ENCODE peak calls at places on chromosomes 13 and 19, in six cellular contexts. R is upper lobe of left lung, D is cardiac muscle cell, J is AG09309, Y is psoas muscle, F is fibroblast of lung. Z is an unnamed sample.

GRCh38 chr13:98222081-98222554 is 45.0 kb upstream of the RNF113B start:
- DNase-seq in R (no peak), D (no peak), J (no peak), Y (no peak), F (peak; percentile 80), Z (no peak)

GRCh38 chr19:9819590-9819898 is 665 bp upstream of the FBXL12 start:
- DNase-seq in R (no peak), D (no peak), J (no peak), Y (no peak), F (no peak), Z (no peak)

GRCh38 chr19:44662686-44663085 is 8.6 kb upstream of the CEACAM19 start:
- DNase-seq in R (no peak), D (no peak), J (no peak), Y (no peak), F (peak; percentile 61), Z (no peak)

GRCh38 chr19:55366790-55367189 is 3.5 kb downstream of the IL11 start:
- DNase-seq in R (no peak), D (no peak), J (no peak), Y (no peak), F (no peak), Z (no peak)

GRCh38 chr13:43732726-43733125 is 54.0 kb downstream of the ENOX1 start:
- DNase-seq in R (no peak), D (no peak), J (no peak), Y (no peak), F (no peak), Z (no peak)

GRCh38 chr19:40147693-40148347 is 43.4 kb upstream of the MAP3K10 start:
- DNase-seq in R (no peak), D (no peak), J (peak; percentile 46), Y (no peak), F (peak; percentile 75), Z (peak; percentile 25)

GRCh38 chr13:77767413-77767812 is 69.9 kb downstream of the SLAIN1 start:
- DNase-seq in R (no peak), D (no peak), J (no peak), Y (no peak), F (no peak), Z (no peak)

GRCh38 chr13:25130944-25131343 is 35.0 kb downstream of the PABPC3 start:
- DNase-seq in R (no peak), D (no peak), J (no peak), Y (no peak), F (no peak), Z (no peak)

GRCh38 chr13:107900775-107901174 is 314.6 kb downstream of the LIG4 start:
- DNase-seq in R (no peak), D (no peak), J (no peak), Y (no peak), F (peak; percentile 69), Z (no peak)

GRCh38 chr19:46976845-46977320 is 42.8 kb upstream of the NPAS1 start:
- DNase-seq in R (no peak), D (peak; percentile 68), J (peak; percentile 52), Y (peak; percentile 69), F (peak; percentile 87), Z (peak; percentile 45)

GRCh38 chr13:105979586-105979985 is 555.9 kb downstream of the EFNB2 start:
- DNase-seq in R (no peak), D (peak; percentile 70), J (no peak), Y (no peak), F (no peak), Z (no peak)

GRCh38 chr13:111204438-111205177 is 89.5 kb downstream of the ARHGEF7 start:
- DNase-seq in R (peak; percentile 50), D (no peak), J (peak; percentile 56), Y (peak; percentile 75), F (peak; percentile 70), Z (no peak)

GRCh38 chr13:94705081-94705751 is 7.1 kb downstream of the SOX21 start:
- DNase-seq in R (peak; percentile 46), D (no peak), J (no peak), Y (no peak), F (no peak), Z (no peak)

GRCh38 chr19:40303765-40304164 is 18.6 kb upstream of the AKT2 start:
- DNase-seq in R (no peak), D (no peak), J (no peak), Y (no peak), F (no peak), Z (no peak)

GRCh38 chr13:93847162-93847561 is 620.6 kb downstream of the GPC6 start:
- DNase-seq in R (no peak), D (no peak), J (peak; percentile 43), Y (no peak), F (peak; percentile 88), Z (no peak)

DNA sequence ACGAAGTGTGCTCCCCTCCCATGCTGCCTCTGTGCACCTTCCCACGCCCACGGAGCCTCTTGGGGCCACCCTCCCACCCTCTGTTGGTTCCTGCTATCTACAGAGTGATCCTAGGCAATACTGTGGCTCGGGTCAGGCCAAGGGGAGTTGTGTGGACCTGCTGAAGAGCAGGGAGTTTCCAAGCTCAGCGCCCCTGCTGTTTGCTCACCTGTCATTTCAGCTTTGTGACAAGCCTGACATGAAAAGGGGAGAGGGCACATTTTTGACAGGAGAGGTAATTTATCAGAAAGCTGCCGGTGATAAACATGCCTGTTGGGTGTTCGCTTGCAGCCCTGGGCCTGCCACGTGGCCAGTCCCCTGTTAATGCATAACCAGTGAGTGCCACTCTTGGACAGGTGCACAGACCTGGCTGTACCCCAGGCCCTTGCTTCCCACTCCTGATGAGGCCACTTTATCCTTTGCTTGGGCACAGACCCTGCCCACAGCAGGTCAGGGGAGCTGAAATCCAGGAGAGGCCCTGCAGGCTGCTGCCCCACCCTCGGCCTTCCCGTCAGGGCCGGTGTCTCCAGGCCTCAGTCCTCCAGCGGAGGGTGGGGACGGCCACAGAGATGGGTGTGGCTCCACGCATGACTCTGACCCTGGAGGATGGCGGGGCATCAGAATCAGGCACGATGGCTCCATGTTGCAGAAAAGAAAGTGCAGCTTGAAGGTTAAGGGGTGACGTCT is 201.5 kb upstream of the GPR12 start:
- DNase-seq in R (peak; percentile 72), D (no peak), J (no peak), Y (no peak), F (no peak), Z (peak; percentile 49)
- TF ChIP-seq CTCF in R (no peak), D (no peak), J (no peak), Y (no peak), F (no peak), Z (no peak)

GRCh38 chr19:11612816-11613511 is 15.7 kb downstream of the ZNF627 start:
- DNase-seq in R (no peak), D (no peak), J (no peak), Y (no peak), F (no peak), Z (no peak)
- TF ChIP-seq CTCF in R (no peak), D (no peak), J (no peak), Y (no peak), F (no peak), Z (no peak)

GRCh38 chr19:35851213-35852028 is 883 bp downstream of the NPHS1 start:
- DNase-seq in R (no peak), D (peak; percentile 56), J (no peak), Y (no peak), F (no peak), Z (no peak)
- TF ChIP-seq CTCF in R (no peak), D (peak; percentile 2), J (no peak), Y (no peak), F (no peak), Z (no peak)

GRCh38 chr19:49690656-49691242 is at the start of gene CPT1C:
- DNase-seq in R (no peak), D (peak; percentile 84), J (no peak), Y (peak; percentile 79), F (peak; percentile 71), Z (no peak)

GRCh38 chr19:49688531-49689132 is 762 bp upstream of the ADM5 start:
- DNase-seq in R (no peak), D (no peak), J (no peak), Y (no peak), F (no peak), Z (no peak)

GRCh38 chr19:49687566-49688316 is 1.7 kb upstream of the ADM5 start:
- DNase-seq in R (peak; percentile 69), D (no peak), J (no peak), Y (no peak), F (no peak), Z (no peak)

GRCh38 chr19:49690073-49690655 is 752 bp upstream of the CPT1C start:
- DNase-seq in R (no peak), D (no peak), J (no peak), Y (no peak), F (no peak), Z (no peak)

DNA sequence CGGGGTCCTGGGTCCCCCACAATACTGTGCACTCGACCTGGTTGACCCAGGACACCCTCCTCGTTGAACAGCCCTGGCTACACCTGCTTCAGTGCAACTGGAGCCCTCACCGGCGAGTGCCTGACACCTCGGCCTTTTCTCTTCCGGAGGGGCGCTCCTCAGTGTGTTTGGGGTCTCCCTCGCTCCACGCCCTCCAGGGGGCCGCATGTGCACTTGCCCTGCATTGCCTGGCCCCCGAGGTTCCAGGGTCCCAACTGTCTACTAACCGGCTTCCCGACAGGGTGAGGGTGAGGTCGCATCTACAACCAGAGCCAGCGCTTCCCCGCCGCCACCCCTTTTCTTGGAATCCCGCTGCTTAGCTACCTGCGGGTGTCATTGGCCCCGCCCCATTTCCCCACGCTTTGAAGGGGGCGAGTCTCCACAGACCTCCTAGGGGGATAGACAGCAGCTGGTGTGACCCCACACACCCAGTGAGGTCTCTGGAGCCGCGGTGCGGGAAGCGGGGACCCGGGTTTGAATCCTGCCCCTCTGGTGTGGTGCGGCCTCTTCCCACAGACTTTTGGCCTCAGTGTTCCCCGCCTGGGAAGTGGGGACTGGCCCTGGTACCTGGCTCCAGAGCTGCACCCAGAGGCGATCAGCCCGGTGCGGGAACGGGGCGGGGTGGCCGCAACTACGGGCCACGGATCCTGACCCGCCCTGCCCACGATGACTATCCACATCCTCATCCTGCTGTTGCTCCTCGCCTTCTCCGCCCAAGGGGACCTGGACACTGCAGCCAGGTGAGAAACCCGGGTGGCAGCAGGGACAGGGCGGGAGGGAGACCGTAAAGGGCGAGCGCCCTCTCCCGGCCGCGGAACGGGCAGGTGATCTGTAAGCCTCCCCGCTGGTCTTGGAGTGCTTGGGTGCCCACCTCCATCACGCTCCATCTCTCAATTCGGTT is at the start of gene ADM5:
- DNase-seq in R (peak; percentile 89), D (peak; percentile 34), J (no peak), Y (peak; percentile 77), F (no peak), Z (no peak)
- TF ChIP-seq CTCF in R (no peak), D (peak; percentile 71), J (peak; percentile 67), Y (peak; percentile 47), F (peak; percentile 63), Z (no peak)

Z was measured in Calu3.